ENCODE peak calls at places on chromosomes 6 and 20, in eight cellular contexts. X, P, O, D, J, V, U and H are unnamed samples.

GRCh38 chr20:25011831-25012241 is 19.3 kb upstream of the APMAP start:
- DNase-seq in U (no peak), O (no peak), V (no peak), X (no peak), D (no peak), P (no peak), J (peak; percentile 20), H (no peak)

GRCh38 chr20:61785567-61785816 is 280.2 kb downstream of the TAF4 start:
- DNase-seq in J (no peak), P (no peak), V (no peak), U (no peak), D (no peak), O (no peak), X (no peak), H (no peak)

GRCh38 chr20:49104365-49104648 is 58.2 kb downstream of the CSE1L start:
- DNase-seq in V (peak; percentile 54), X (no peak), J (no peak), U (no peak), O (no peak), D (no peak), P (no peak), H (no peak)

GRCh38 chr20:32908334-32909292 is 49.9 kb downstream of the EFCAB8 start:
- DNase-seq in O (no peak), P (no peak), X (no peak), D (no peak), J (no peak), V (no peak), U (no peak), H (no peak)

GRCh38 chr6:168075787-168076202 is 3.2 kb downstream of the FRMD1 start:
- DNase-seq in X (no peak), D (no peak), O (no peak), P (no peak), J (no peak), U (no peak), V (no peak), H (no peak)

GRCh38 chr20:11051146-11051545 is 377.3 kb upstream of the JAG1 start:
- DNase-seq in V (no peak), X (no peak), U (no peak), J (no peak), D (no peak), P (no peak), O (no peak), H (no peak)

GRCh38 chr6:16523550-16524379 is 237.5 kb downstream of the ATXN1 start:
- DNase-seq in X (peak; percentile 74), V (no peak), J (peak; percentile 52), O (no peak), U (no peak), D (no peak), P (peak; percentile 85), H (no peak)

GRCh38 chr20:32333988-32334885 is 23.9 kb upstream of the ASXL1 start:
- DNase-seq in V (no peak), U (no peak), O (no peak), P (no peak), X (no peak), D (peak; percentile 23), J (no peak), H (no peak)

GRCh38 chr6:144580039-144580438 is 294.9 kb downstream of the UTRN start:
- DNase-seq in D (no peak), V (no peak), X (no peak), O (no peak), P (no peak), U (no peak), J (no peak), H (no peak)